ENCODE peak calls at places on chromosomes 5 and 9, in eight cellular contexts. C is GM13977; M is AG20443; K is CD4-positive, alpha-beta memory T cell; W is NCI-H1105; T is activated naive CD8-positive, alpha-beta T cell treated with anti-CD3 and anti-CD28 coated beads, Interleukin-2, amount 50 U/mL, for 24 hours; B is HuH-7; Y is lower leg skin. G is an unnamed sample.

GRCh38 chr9:107260437-107261081 is 22.5 kb upstream of the RAD23B start:
- DNase-seq in C (peak; percentile 82), M (no peak), K (no peak), W (no peak), T (no peak), B (peak; percentile 47), Y (no peak), G (no peak)

GRCh38 chr5:95962785-95963184 is 1.1 kb upstream of the ELL2 start:
- DNase-seq in C (no peak), M (no peak), K (peak; percentile 46), W (no peak), T (peak; percentile 27), B (no peak), Y (no peak), G (no peak)

GRCh38 chr9:125550216-125550614 is 156.8 kb downstream of the MAPKAP1 start:
- DNase-seq in C (no peak), M (no peak), K (no peak), W (no peak), T (no peak), B (no peak), Y (no peak), G (no peak)

GRCh38 chr9:126915281-126915816 is 767 bp downstream of the RALGPS1 start:
- DNase-seq in C (no peak), M (no peak), K (peak; percentile 63), W (peak; percentile 90), T (peak; percentile 37), B (peak; percentile 42), Y (peak; percentile 91), G (no peak)

GRCh38 chr9:89425024-89425805 is 72.7 kb downstream of the SEMA4D start:
- DNase-seq in C (no peak), M (no peak), K (peak; percentile 46), W (no peak), T (no peak), B (no peak), Y (no peak), G (peak; percentile 62)

GRCh38 chr9:28853487-28853886 is 1280.2 kb upstream of the C9orf72 start:
- DNase-seq in C (no peak), M (no peak), K (no peak), W (no peak), T (no peak), B (no peak), Y (no peak), G (no peak)

GRCh38 chr9:98994226-98995058 is 50.7 kb downstream of the COL15A1 start:
- DNase-seq in C (no peak), M (no peak), K (no peak), W (no peak), T (no peak), B (no peak), Y (peak; percentile 82), G (no peak)

GRCh38 chr9:125551781-125552180 is 155.2 kb downstream of the MAPKAP1 start:
- DNase-seq in C (no peak), M (no peak), K (no peak), W (no peak), T (no peak), B (no peak), Y (no peak), G (no peak)

GRCh38 chr5:140054086-140054689 is 11.1 kb upstream of the NRG2 start:
- DNase-seq in C (no peak), M (no peak), K (no peak), W (no peak), T (no peak), B (no peak), Y (no peak), G (no peak)

G was measured in activated T-cell treated with anti-CD3 and anti-CD28 coated beads, Interleukin-2, amount 50 U/mL, for 24 hours.